ENCODE peak calls at places on chromosomes 12 and 14, in six cellular contexts. One of them, this sample, is unnamed.

GRCh38 chr14:52268191-52269061 is 928 bp downstream of the PTGDR start:
- DNase-seq in MM.1S: no peak
- DNase-seq in IMR-90: peak; percentile 13
- DNase-seq in CD8-positive, alpha-beta memory T cell: peak; percentile 19
- DNase-seq in neuronal stem cell: peak; percentile 15
- DNase-seq in heart right ventricle: peak; percentile 17
- DNase-seq in this sample: no peak

GRCh38 chr12:31274520-31275300 is 51.2 kb downstream of the SINHCAF start:
- DNase-seq in neuronal stem cell: no peak
- DNase-seq in MM.1S: no peak
- DNase-seq in IMR-90: no peak
- DNase-seq in CD8-positive, alpha-beta memory T cell: no peak
- DNase-seq in heart right ventricle: no peak
- DNase-seq in this sample: no peak

GRCh38 chr14:54001189-54001878 is 44.7 kb upstream of the BMP4 start:
- DNase-seq in MM.1S: no peak
- DNase-seq in heart right ventricle: no peak
- DNase-seq in neuronal stem cell: no peak
- DNase-seq in IMR-90: no peak
- DNase-seq in CD8-positive, alpha-beta memory T cell: no peak
- DNase-seq in this sample: no peak

GRCh38 chr12:48292030-48292429 is 58.7 kb downstream of the ZNF641 start:
- DNase-seq in heart right ventricle: no peak
- DNase-seq in IMR-90: no peak
- DNase-seq in MM.1S: no peak
- DNase-seq in neuronal stem cell: no peak
- DNase-seq in CD8-positive, alpha-beta memory T cell: no peak
- DNase-seq in this sample: no peak

GRCh38 chr14:94110552-94111181 is at the start of gene IFI27:
- DNase-seq in CD8-positive, alpha-beta memory T cell: no peak
- DNase-seq in IMR-90: peak; percentile 41
- DNase-seq in heart right ventricle: no peak
- DNase-seq in MM.1S: no peak
- DNase-seq in neuronal stem cell: no peak
- DNase-seq in this sample: peak; percentile 78

GRCh38 chr14:89851031-89851430 is 103.5 kb downstream of the EFCAB11 start:
- DNase-seq in heart right ventricle: no peak
- DNase-seq in MM.1S: no peak
- DNase-seq in neuronal stem cell: no peak
- DNase-seq in CD8-positive, alpha-beta memory T cell: no peak
- DNase-seq in IMR-90: no peak
- DNase-seq in this sample: no peak

GRCh38 chr14:100608586-100609330 is 21.5 kb upstream of the BEGAIN start:
- DNase-seq in CD8-positive, alpha-beta memory T cell: no peak
- DNase-seq in IMR-90: no peak
- DNase-seq in MM.1S: no peak
- DNase-seq in neuronal stem cell: no peak
- DNase-seq in heart right ventricle: no peak
- DNase-seq in this sample: no peak

GRCh38 chr14:52793061-52793460 is 1.7 kb upstream of the GNPNAT1 start:
- DNase-seq in heart right ventricle: no peak
- DNase-seq in neuronal stem cell: no peak
- DNase-seq in IMR-90: peak; percentile 21
- DNase-seq in CD8-positive, alpha-beta memory T cell: no peak
- DNase-seq in MM.1S: no peak
- DNase-seq in this sample: no peak

GRCh38 chr14:50762001-50762930 is 68.7 kb downstream of the NIN start:
- DNase-seq in CD8-positive, alpha-beta memory T cell: no peak
- DNase-seq in IMR-90: peak; percentile 94
- DNase-seq in MM.1S: no peak
- DNase-seq in heart right ventricle: no peak
- DNase-seq in neuronal stem cell: no peak
- DNase-seq in this sample: no peak

GRCh38 chr12:15931590-15932053 is 20.5 kb downstream of the DERA start:
- DNase-seq in CD8-positive, alpha-beta memory T cell: no peak
- DNase-seq in heart right ventricle: no peak
- DNase-seq in neuronal stem cell: no peak
- DNase-seq in IMR-90: no peak
- DNase-seq in MM.1S: no peak
- DNase-seq in this sample: no peak

GRCh38 chr12:57713209-57713608 is 19.3 kb downstream of the OS9 start:
- DNase-seq in neuronal stem cell: no peak
- DNase-seq in MM.1S: no peak
- DNase-seq in IMR-90: no peak
- DNase-seq in CD8-positive, alpha-beta memory T cell: no peak
- DNase-seq in heart right ventricle: no peak
- DNase-seq in this sample: no peak

GRCh38 chr12:132560421-132560830 is 50.0 kb downstream of the LRCOL1 start:
- DNase-seq in neuronal stem cell: no peak
- DNase-seq in heart right ventricle: no peak
- DNase-seq in CD8-positive, alpha-beta memory T cell: peak; percentile 19
- DNase-seq in IMR-90: no peak
- DNase-seq in MM.1S: peak; percentile 10
- DNase-seq in this sample: no peak

GRCh38 chr12:22467190-22467589 is 77.2 kb downstream of the C2CD5 start:
- DNase-seq in CD8-positive, alpha-beta memory T cell: no peak
- DNase-seq in neuronal stem cell: no peak
- DNase-seq in heart right ventricle: no peak
- DNase-seq in IMR-90: peak; percentile 45
- DNase-seq in MM.1S: no peak
- DNase-seq in this sample: no peak

GRCh38 chr14:96962337-96962736 is 165.2 kb downstream of the VRK1 start:
- DNase-seq in heart right ventricle: no peak
- DNase-seq in CD8-positive, alpha-beta memory T cell: peak; percentile 48
- DNase-seq in MM.1S: no peak
- DNase-seq in neuronal stem cell: no peak
- DNase-seq in IMR-90: no peak
- DNase-seq in this sample: no peak

GRCh38 chr12:70603044-70603443 is 34.2 kb downstream of the PTPRB start:
- DNase-seq in CD8-positive, alpha-beta memory T cell: no peak
- DNase-seq in neuronal stem cell: no peak
- DNase-seq in IMR-90: peak; percentile 81
- DNase-seq in heart right ventricle: no peak
- DNase-seq in MM.1S: no peak
- DNase-seq in this sample: no peak

GRCh38 chr12:94208433-94208921 is 60.1 kb downstream of the PLXNC1 start:
- DNase-seq in CD8-positive, alpha-beta memory T cell: peak; percentile 10
- DNase-seq in heart right ventricle: no peak
- DNase-seq in neuronal stem cell: no peak
- DNase-seq in IMR-90: no peak
- DNase-seq in MM.1S: peak; percentile 83
- DNase-seq in this sample: no peak

GRCh38 chr14:31457665-31458659 is 656 bp upstream of the DTD2 start:
- DNase-seq in CD8-positive, alpha-beta memory T cell: no peak
- DNase-seq in MM.1S: no peak
- DNase-seq in neuronal stem cell: peak; percentile 1
- DNase-seq in IMR-90: no peak
- DNase-seq in heart right ventricle: no peak
- DNase-seq in this sample: no peak

GRCh38 chr12:15212877-15213276 is 8.3 kb downstream of the RERG start:
- DNase-seq in IMR-90: no peak
- DNase-seq in MM.1S: no peak
- DNase-seq in heart right ventricle: no peak
- DNase-seq in neuronal stem cell: no peak
- DNase-seq in CD8-positive, alpha-beta memory T cell: no peak
- DNase-seq in this sample: no peak

GRCh38 chr12:42792265-42792664 is 202.7 kb upstream of the PRICKLE1 start:
- DNase-seq in CD8-positive, alpha-beta memory T cell: no peak
- DNase-seq in MM.1S: no peak
- DNase-seq in heart right ventricle: no peak
- DNase-seq in IMR-90: no peak
- DNase-seq in neuronal stem cell: no peak
- DNase-seq in this sample: no peak

GRCh38 chr12:42791399-42791798 is 201.9 kb upstream of the PRICKLE1 start:
- DNase-seq in CD8-positive, alpha-beta memory T cell: no peak
- DNase-seq in heart right ventricle: no peak
- DNase-seq in MM.1S: no peak
- DNase-seq in neuronal stem cell: no peak
- DNase-seq in IMR-90: no peak
- DNase-seq in this sample: no peak

GRCh38 chr12:42794811-42795210 is 205.3 kb upstream of the PRICKLE1 start:
- DNase-seq in MM.1S: no peak
- DNase-seq in heart right ventricle: no peak
- DNase-seq in IMR-90: peak; percentile 79
- DNase-seq in CD8-positive, alpha-beta memory T cell: no peak
- DNase-seq in neuronal stem cell: no peak
- DNase-seq in this sample: no peak

GRCh38 chr12:42789808-42790760 is 200.5 kb upstream of the PRICKLE1 start:
- DNase-seq in IMR-90: no peak
- DNase-seq in MM.1S: no peak
- DNase-seq in neuronal stem cell: no peak
- DNase-seq in CD8-positive, alpha-beta memory T cell: no peak
- DNase-seq in heart right ventricle: no peak
- DNase-seq in this sample: no peak

GRCh38 chr12:42790761-42791151 is 201.2 kb upstream of the PRICKLE1 start:
- DNase-seq in IMR-90: peak; percentile 83
- DNase-seq in CD8-positive, alpha-beta memory T cell: no peak
- DNase-seq in neuronal stem cell: no peak
- DNase-seq in MM.1S: no peak
- DNase-seq in heart right ventricle: no peak
- DNase-seq in this sample: no peak
- H3K27ac ChIP-seq in IMR-90: no peak overlapping the region
- H3K27ac ChIP-seq in CD8-positive, alpha-beta memory T cell: no peak overlapping the region
- H3K27ac ChIP-seq in neuronal stem cell: no peak overlapping the region
- H3K27ac ChIP-seq in MM.1S: no peak overlapping the region
- H3K27ac ChIP-seq in heart right ventricle: no peak overlapping the region
- H3K27ac ChIP-seq in this sample: no peak overlapping the region

GRCh38 chr12:27207626-27208413 is 36.3 kb upstream of the STK38L start:
- DNase-seq in IMR-90: peak; percentile 45
- DNase-seq in neuronal stem cell: no peak
- DNase-seq in heart right ventricle: no peak
- DNase-seq in CD8-positive, alpha-beta memory T cell: no peak
- DNase-seq in MM.1S: peak; percentile 75
- DNase-seq in this sample: no peak
- H3K4me1 ChIP-seq in IMR-90: no peaks in the 10 kb centered on the region
- H3K4me1 ChIP-seq in neuronal stem cell: no peaks in the 10 kb centered on the region
- H3K4me1 ChIP-seq in heart right ventricle: no peaks in the 10 kb centered on the region
- H3K4me1 ChIP-seq in CD8-positive, alpha-beta memory T cell: no peaks in the 10 kb centered on the region
- H3K4me1 ChIP-seq in MM.1S: peaks cover 39% of the 10 kb centered on the region
- H3K4me1 ChIP-seq in this sample: no peaks in the 10 kb centered on the region

DNA sequence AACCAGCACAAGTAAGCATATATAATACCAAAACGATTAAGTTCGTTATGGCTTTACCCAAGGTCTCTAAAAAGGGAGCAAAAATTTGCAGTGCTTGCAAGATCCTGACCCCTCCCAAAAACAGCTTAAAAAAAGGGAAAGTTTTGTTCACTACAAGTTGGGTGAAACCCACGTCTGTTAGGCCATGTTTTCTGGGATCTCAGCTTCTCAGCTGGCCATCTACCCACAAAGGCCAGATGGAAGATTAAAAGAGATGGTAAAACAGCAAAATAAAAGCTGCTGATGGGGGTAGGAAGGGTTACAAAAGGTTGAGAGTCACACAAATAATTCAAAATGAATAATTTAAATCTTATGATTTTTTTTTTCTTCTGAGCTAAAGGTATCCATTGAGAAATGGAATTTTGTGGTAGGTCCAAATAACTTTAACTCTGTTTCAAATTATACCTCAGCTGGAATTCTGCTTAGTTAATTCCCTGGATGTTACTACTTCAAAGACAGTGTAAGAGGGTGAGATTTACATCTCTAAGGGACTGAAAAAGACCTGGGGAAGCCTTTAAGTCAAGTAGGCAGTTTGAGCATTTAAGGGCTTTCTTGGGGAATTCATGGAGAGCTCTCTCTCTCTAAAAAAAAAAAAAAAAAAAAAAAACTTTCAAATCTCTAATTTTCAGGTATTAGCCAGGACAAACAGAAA is 185.6 kb upstream of the NAV3 start:
- DNase-seq in heart right ventricle: no peak
- DNase-seq in neuronal stem cell: no peak
- DNase-seq in CD8-positive, alpha-beta memory T cell: no peak
- DNase-seq in IMR-90: no peak
- DNase-seq in MM.1S: no peak
- DNase-seq in this sample: no peak
- H3K4me3 ChIP-seq in heart right ventricle: no peak overlapping the region
- H3K4me3 ChIP-seq in neuronal stem cell: no peak overlapping the region
- H3K4me3 ChIP-seq in CD8-positive, alpha-beta memory T cell: no peak overlapping the region
- H3K4me3 ChIP-seq in IMR-90: no peak overlapping the region
- H3K4me3 ChIP-seq in MM.1S: no peak overlapping the region
- H3K4me3 ChIP-seq in this sample: no peak overlapping the region

DNA sequence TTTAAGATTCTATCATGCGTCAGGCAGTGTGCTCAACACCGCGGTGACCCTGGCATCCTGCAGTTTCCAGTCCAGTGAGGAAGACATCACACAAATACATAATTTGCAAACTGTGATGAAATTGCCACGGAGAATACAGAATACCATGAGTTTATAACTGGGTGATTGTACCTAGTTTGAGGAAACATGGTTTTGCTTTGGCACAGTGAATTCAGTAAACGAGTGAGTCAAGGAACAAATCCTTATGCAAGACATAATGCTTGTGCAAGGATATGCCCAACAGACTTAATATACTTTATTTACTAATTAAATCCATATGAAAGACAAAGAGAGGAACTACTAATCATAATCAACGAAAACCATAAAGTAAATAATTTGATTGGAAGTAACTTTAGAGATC is 311.8 kb upstream of the TMTC1 start:
- DNase-seq in CD8-positive, alpha-beta memory T cell: no peak
- DNase-seq in IMR-90: no peak
- DNase-seq in neuronal stem cell: no peak
- DNase-seq in heart right ventricle: no peak
- DNase-seq in MM.1S: no peak
- DNase-seq in this sample: no peak
- H3K27ac ChIP-seq in CD8-positive, alpha-beta memory T cell: no peak overlapping the region
- H3K27ac ChIP-seq in IMR-90: no peak overlapping the region
- H3K27ac ChIP-seq in neuronal stem cell: no peak overlapping the region
- H3K27ac ChIP-seq in heart right ventricle: no peak overlapping the region
- H3K27ac ChIP-seq in MM.1S: no peak overlapping the region
- H3K27ac ChIP-seq in this sample: no peak overlapping the region

DNA sequence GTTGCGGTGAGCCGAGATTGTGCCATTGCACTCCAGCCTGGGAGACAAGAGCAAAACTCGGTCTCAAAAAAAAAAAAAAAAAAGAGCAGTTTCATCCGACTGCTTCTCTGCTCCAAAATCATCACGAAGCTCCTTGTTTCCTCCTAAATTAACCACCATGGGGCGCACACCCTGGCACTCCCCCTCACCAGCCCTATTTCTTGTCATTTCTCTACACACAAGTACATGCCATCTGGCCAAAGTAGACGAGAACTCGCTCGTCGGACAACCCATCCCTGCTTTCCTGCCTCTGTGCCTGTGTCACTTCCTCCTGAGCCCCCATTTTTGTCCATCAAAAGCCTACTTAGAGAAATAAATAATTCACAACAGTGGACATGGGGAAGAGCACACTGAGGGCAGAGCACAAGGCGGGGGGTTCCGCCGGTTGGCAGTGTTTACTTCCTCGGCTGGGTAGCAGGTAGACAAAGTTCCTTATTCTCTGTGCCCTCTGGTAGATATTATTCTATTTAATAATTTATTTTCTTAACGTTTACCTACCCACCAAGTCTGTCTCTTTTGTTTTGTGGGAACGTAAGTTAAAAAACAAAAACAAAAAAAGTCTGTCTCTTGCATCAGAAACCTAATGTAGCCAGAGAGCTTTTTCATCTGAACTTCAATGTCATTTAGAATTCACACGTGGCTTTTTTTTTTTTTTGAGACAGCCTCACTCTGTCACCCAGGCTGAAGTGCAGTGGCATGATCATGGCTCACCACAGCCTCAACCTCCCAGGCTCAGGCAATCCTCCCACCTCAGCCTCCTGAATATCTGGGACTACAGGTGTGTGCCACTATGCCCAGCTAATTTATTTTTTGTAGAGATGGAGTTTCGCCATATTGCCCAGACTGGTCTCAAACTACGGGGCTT is 6.0 kb downstream of the VPS37B start:
- DNase-seq in heart right ventricle: no peak
- DNase-seq in IMR-90: no peak
- DNase-seq in MM.1S: no peak
- DNase-seq in neuronal stem cell: no peak
- DNase-seq in CD8-positive, alpha-beta memory T cell: no peak
- DNase-seq in this sample: no peak
- H3K4me1 ChIP-seq in heart right ventricle: peaks cover 94% of the 10 kb centered on the region
- H3K4me1 ChIP-seq in IMR-90: peaks cover 39% of the 10 kb centered on the region
- H3K4me1 ChIP-seq in MM.1S: peaks cover 39% of the 10 kb centered on the region
- H3K4me1 ChIP-seq in neuronal stem cell: peaks cover 52% of the 10 kb centered on the region
- H3K4me1 ChIP-seq in CD8-positive, alpha-beta memory T cell: peaks cover 82% of the 10 kb centered on the region
- H3K4me1 ChIP-seq in this sample: peaks cover 27% of the 10 kb centered on the region